ENCODE peak calls at places on chromosome 2, in seven cellular contexts. One of them, this sample, is unnamed.

GRCh38 chr2:184047536-184047935 is 550.8 kb upstream of the ZNF804A start:
- DNase-seq in PC-3: no peak
- DNase-seq in bronchial epithelial cell: no peak
- DNase-seq in sigmoid colon: no peak
- DNase-seq in endothelial cell: no peak
- DNase-seq in ovary: no peak
- DNase-seq in left ventricle myocardium inferior: no peak
- DNase-seq in this sample: no peak

GRCh38 chr2:197315371-197315770 is 4.8 kb upstream of the ANKRD44 start:
- DNase-seq in PC-3: no peak
- DNase-seq in bronchial epithelial cell: no peak
- DNase-seq in sigmoid colon: no peak
- DNase-seq in endothelial cell: no peak
- DNase-seq in ovary: no peak
- DNase-seq in left ventricle myocardium inferior: no peak
- DNase-seq in this sample: no peak

GRCh38 chr2:121297217-121297830 is 12.3 kb upstream of the TFCP2L1 start:
- DNase-seq in PC-3: peak
- DNase-seq in bronchial epithelial cell: peak
- DNase-seq in sigmoid colon: no peak
- DNase-seq in endothelial cell: peak
- DNase-seq in ovary: no peak
- DNase-seq in left ventricle myocardium inferior: no peak
- DNase-seq in this sample: no peak

GRCh38 chr2:213119061-213119809 is 32.2 kb downstream of the IKZF2 start:
- DNase-seq in PC-3: peak
- DNase-seq in bronchial epithelial cell: peak
- DNase-seq in sigmoid colon: no peak
- DNase-seq in endothelial cell: no peak
- DNase-seq in ovary: no peak
- DNase-seq in left ventricle myocardium inferior: no peak
- DNase-seq in this sample: no peak

GRCh38 chr2:207048421-207048820 is 109.1 kb downstream of the CPO start:
- DNase-seq in PC-3: no peak
- DNase-seq in bronchial epithelial cell: no peak
- DNase-seq in sigmoid colon: no peak
- DNase-seq in endothelial cell: no peak
- DNase-seq in ovary: no peak
- DNase-seq in left ventricle myocardium inferior: no peak
- DNase-seq in this sample: no peak

GRCh38 chr2:176527141-176527901 is 258.1 kb downstream of the MTX2 start:
- DNase-seq in PC-3: no peak
- DNase-seq in bronchial epithelial cell: no peak
- DNase-seq in sigmoid colon: no peak
- DNase-seq in endothelial cell: no peak
- DNase-seq in ovary: no peak
- DNase-seq in left ventricle myocardium inferior: no peak
- DNase-seq in this sample: no peak

GRCh38 chr2:207847807-207848544 is 78.3 kb upstream of the FZD5 start:
- DNase-seq in PC-3: peak
- DNase-seq in bronchial epithelial cell: peak
- DNase-seq in sigmoid colon: no peak
- DNase-seq in endothelial cell: no peak
- DNase-seq in ovary: no peak
- DNase-seq in left ventricle myocardium inferior: no peak
- DNase-seq in this sample: peak

GRCh38 chr2:45105050-45105582 is 95.9 kb upstream of the SIX2 start:
- DNase-seq in PC-3: no peak
- DNase-seq in bronchial epithelial cell: peak
- DNase-seq in sigmoid colon: no peak
- DNase-seq in endothelial cell: no peak
- DNase-seq in ovary: no peak
- DNase-seq in left ventricle myocardium inferior: no peak
- DNase-seq in this sample: no peak

GRCh38 chr2:30871980-30872789 is 64.9 kb upstream of the CAPN13 start:
- DNase-seq in PC-3: no peak
- DNase-seq in bronchial epithelial cell: peak
- DNase-seq in sigmoid colon: no peak
- DNase-seq in endothelial cell: no peak
- DNase-seq in ovary: no peak
- DNase-seq in left ventricle myocardium inferior: no peak
- DNase-seq in this sample: no peak

GRCh38 chr2:73987109-73987947 is 2.6 kb downstream of the TET3 start:
- DNase-seq in PC-3: peak
- DNase-seq in bronchial epithelial cell: no peak
- DNase-seq in sigmoid colon: no peak
- DNase-seq in endothelial cell: no peak
- DNase-seq in ovary: no peak
- DNase-seq in left ventricle myocardium inferior: peak
- DNase-seq in this sample: no peak
- TF ChIP-seq CTCF in PC-3: peak
- TF ChIP-seq CTCF in bronchial epithelial cell: peak
- TF ChIP-seq CTCF in sigmoid colon: no peak
- TF ChIP-seq CTCF in endothelial cell: no peak
- TF ChIP-seq CTCF in ovary: no peak
- TF ChIP-seq CTCF in left ventricle myocardium inferior: peak
- TF ChIP-seq CTCF in this sample: no peak

GRCh38 chr2:68196120-68196716 is 38.5 kb downstream of the PNO1 start:
- DNase-seq in PC-3: peak
- DNase-seq in bronchial epithelial cell: peak
- DNase-seq in sigmoid colon: peak
- DNase-seq in endothelial cell: no peak
- DNase-seq in ovary: peak
- DNase-seq in left ventricle myocardium inferior: no peak
- DNase-seq in this sample: peak
- TF ChIP-seq CTCF in PC-3: peak
- TF ChIP-seq CTCF in bronchial epithelial cell: peak
- TF ChIP-seq CTCF in sigmoid colon: peak
- TF ChIP-seq CTCF in endothelial cell: peak
- TF ChIP-seq CTCF in ovary: peak
- TF ChIP-seq CTCF in left ventricle myocardium inferior: peak
- TF ChIP-seq CTCF in this sample: peak

GRCh38 chr2:50746526-50746925 is 285.4 kb downstream of the NRXN1 start:
- DNase-seq in PC-3: peak
- DNase-seq in bronchial epithelial cell: peak
- DNase-seq in sigmoid colon: no peak
- DNase-seq in endothelial cell: peak
- DNase-seq in ovary: no peak
- DNase-seq in left ventricle myocardium inferior: no peak
- DNase-seq in this sample: no peak
- TF ChIP-seq CTCF in PC-3: peak
- TF ChIP-seq CTCF in bronchial epithelial cell: peak
- TF ChIP-seq CTCF in sigmoid colon: no peak
- TF ChIP-seq CTCF in endothelial cell: peak
- TF ChIP-seq CTCF in ovary: no peak
- TF ChIP-seq CTCF in left ventricle myocardium inferior: peak
- TF ChIP-seq CTCF in this sample: no peak

GRCh38 chr2:166899676-166900075 is 11.4 kb downstream of the XIRP2 start:
- DNase-seq in PC-3: no peak
- DNase-seq in bronchial epithelial cell: no peak
- DNase-seq in sigmoid colon: no peak
- DNase-seq in endothelial cell: no peak
- DNase-seq in ovary: no peak
- DNase-seq in left ventricle myocardium inferior: no peak
- DNase-seq in this sample: no peak

GRCh38 chr2:166897666-166898065 is 9.4 kb downstream of the XIRP2 start:
- DNase-seq in PC-3: no peak
- DNase-seq in bronchial epithelial cell: no peak
- DNase-seq in sigmoid colon: no peak
- DNase-seq in endothelial cell: no peak
- DNase-seq in ovary: no peak
- DNase-seq in left ventricle myocardium inferior: no peak
- DNase-seq in this sample: no peak

GRCh38 chr2:166895243-166895642 is 7.0 kb downstream of the XIRP2 start:
- DNase-seq in PC-3: peak
- DNase-seq in bronchial epithelial cell: no peak
- DNase-seq in sigmoid colon: no peak
- DNase-seq in endothelial cell: no peak
- DNase-seq in ovary: no peak
- DNase-seq in left ventricle myocardium inferior: no peak
- DNase-seq in this sample: no peak

DNA sequence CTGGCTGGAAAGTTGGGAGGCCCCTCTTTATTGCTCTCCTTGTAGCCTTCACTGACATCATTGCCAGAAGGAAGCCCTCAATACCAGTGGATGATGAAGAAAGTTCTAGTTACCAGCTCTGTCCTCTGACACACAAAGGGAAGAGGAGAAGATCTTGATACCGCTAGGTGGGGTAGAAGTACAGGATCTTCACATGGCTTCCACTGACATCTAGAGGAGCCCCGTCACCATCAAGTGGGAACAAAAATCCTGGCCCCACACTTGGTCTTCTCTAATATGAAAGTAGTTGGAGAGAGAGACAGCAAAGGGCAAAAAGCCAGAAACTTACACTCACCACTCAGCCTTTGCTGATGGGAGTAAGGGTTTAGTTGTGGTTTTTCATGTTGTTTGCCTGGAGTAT is 12.4 kb downstream of the XIRP2 start:
- DNase-seq in PC-3: peak
- DNase-seq in bronchial epithelial cell: peak
- DNase-seq in sigmoid colon: no peak
- DNase-seq in endothelial cell: peak
- DNase-seq in ovary: no peak
- DNase-seq in left ventricle myocardium inferior: no peak
- DNase-seq in this sample: no peak
- TF ChIP-seq CTCF in PC-3: peak
- TF ChIP-seq CTCF in bronchial epithelial cell: peak
- TF ChIP-seq CTCF in sigmoid colon: no peak
- TF ChIP-seq CTCF in endothelial cell: no peak
- TF ChIP-seq CTCF in ovary: no peak
- TF ChIP-seq CTCF in left ventricle myocardium inferior: peak
- TF ChIP-seq CTCF in this sample: no peak

DNA sequence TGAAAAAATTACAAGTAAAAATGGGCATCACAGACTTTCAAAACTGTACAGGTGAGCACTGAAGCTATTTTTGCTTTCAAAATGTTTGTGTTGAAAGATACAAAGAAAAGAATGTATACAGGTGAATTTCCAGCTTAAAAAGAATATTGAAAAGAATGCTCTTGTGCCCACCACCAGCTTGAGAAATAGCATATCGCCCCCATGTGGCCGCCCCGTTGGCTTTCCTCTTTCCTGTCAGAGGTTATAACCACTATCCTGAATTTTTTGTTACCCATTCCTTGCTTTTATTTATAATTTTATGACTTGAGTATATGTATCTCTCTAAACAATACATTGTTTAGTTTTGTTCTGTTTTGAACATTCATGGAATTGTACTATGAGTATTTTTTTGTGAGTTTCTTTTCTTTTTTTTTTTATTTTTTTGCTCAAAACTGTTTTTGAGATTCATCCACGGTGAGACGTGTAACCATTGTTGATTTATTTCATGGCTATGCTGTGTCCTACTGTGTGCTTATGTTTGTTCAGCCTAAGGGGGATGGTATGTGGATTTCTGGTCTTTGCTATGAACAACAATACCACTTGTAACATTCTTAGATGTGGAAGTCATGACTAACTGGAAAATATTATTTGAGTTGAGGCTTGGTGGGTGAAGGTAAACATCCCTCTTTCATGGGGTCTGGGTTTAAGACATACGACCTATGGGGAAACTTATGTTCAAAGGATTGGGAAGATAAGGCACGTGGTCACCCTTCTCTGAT is 11.6 kb downstream of the TRPM8 start:
- DNase-seq in PC-3: peak
- DNase-seq in bronchial epithelial cell: peak
- DNase-seq in sigmoid colon: no peak
- DNase-seq in endothelial cell: peak
- DNase-seq in ovary: no peak
- DNase-seq in left ventricle myocardium inferior: no peak
- DNase-seq in this sample: no peak
- TF ChIP-seq CTCF in PC-3: peak
- TF ChIP-seq CTCF in bronchial epithelial cell: peak
- TF ChIP-seq CTCF in sigmoid colon: no peak
- TF ChIP-seq CTCF in endothelial cell: peak
- TF ChIP-seq CTCF in ovary: no peak
- TF ChIP-seq CTCF in left ventricle myocardium inferior: peak
- TF ChIP-seq CTCF in this sample: no peak

GRCh38 chr2:117785740-117786139 is 28.8 kb upstream of the DDX18 start:
- DNase-seq in PC-3: peak
- DNase-seq in bronchial epithelial cell: peak
- DNase-seq in sigmoid colon: no peak
- DNase-seq in endothelial cell: peak
- DNase-seq in ovary: no peak
- DNase-seq in left ventricle myocardium inferior: no peak
- DNase-seq in this sample: no peak
- TF ChIP-seq CTCF in PC-3: peak
- TF ChIP-seq CTCF in bronchial epithelial cell: peak
- TF ChIP-seq CTCF in sigmoid colon: no peak
- TF ChIP-seq CTCF in endothelial cell: peak
- TF ChIP-seq CTCF in ovary: no peak
- TF ChIP-seq CTCF in left ventricle myocardium inferior: peak
- TF ChIP-seq CTCF in this sample: peak

GRCh38 chr2:159185401-159186130 is 100.9 kb downstream of the WDSUB1 start:
- DNase-seq in PC-3: peak
- DNase-seq in bronchial epithelial cell: peak
- DNase-seq in sigmoid colon: no peak
- DNase-seq in endothelial cell: peak
- DNase-seq in ovary: no peak
- DNase-seq in left ventricle myocardium inferior: no peak
- DNase-seq in this sample: no peak
- TF ChIP-seq CTCF in PC-3: peak
- TF ChIP-seq CTCF in bronchial epithelial cell: peak
- TF ChIP-seq CTCF in sigmoid colon: peak
- TF ChIP-seq CTCF in endothelial cell: no peak
- TF ChIP-seq CTCF in ovary: no peak
- TF ChIP-seq CTCF in left ventricle myocardium inferior: peak
- TF ChIP-seq CTCF in this sample: no peak